ENCODE peak calls at places on chromosomes 16 and 17, in five cellular contexts. L is cardiac fibroblast, H is tibial nerve, K is epithelial cell of esophagus, Q is breast epithelium. F is an unnamed sample.

GRCh38 chr17:30382345-30382744 is 3.6 kb downstream of the CPD start:
- DNase-seq in L (no peak), H (no peak), K (no peak), Q (no peak), F (no peak)

GRCh38 chr16:12255919-12256665 is 279.6 kb downstream of the SNX29 start:
- DNase-seq in L (no peak), H (no peak), K (peak), Q (no peak), F (no peak)

GRCh38 chr16:81620796-81621195 is 158.3 kb upstream of the PLCG2 start:
- DNase-seq in L (no peak), H (no peak), K (peak), Q (no peak), F (no peak)

GRCh38 chr17:68204736-68205135 is 43.1 kb upstream of the AMZ2 start:
- DNase-seq in L (no peak), H (no peak), K (no peak), Q (no peak), F (no peak)

GRCh38 chr16:67954421-67955196 is 10.7 kb upstream of the LCAT start:
- DNase-seq in L (no peak), H (no peak), K (no peak), Q (no peak), F (no peak)

GRCh38 chr17:75922173-75922961 is 17.7 kb upstream of the MRPL38 start:
- DNase-seq in L (no peak), H (no peak), K (no peak), Q (no peak), F (no peak)

GRCh38 chr17:74822329-74823175 is 37.1 kb downstream of the GRIN2C start:
- DNase-seq in L (no peak), H (peak), K (no peak), Q (no peak), F (no peak)

GRCh38 chr17:2484876-2485275 is 26.8 kb downstream of the METTL16 start:
- DNase-seq in L (no peak), H (no peak), K (peak), Q (no peak), F (no peak)

GRCh38 chr16:31487720-31488629 is 5.1 kb downstream of the SLC5A2 start:
- DNase-seq in L (peak), H (no peak), K (peak), Q (no peak), F (no peak)

GRCh38 chr16:13453325-13453724 is 466.6 kb upstream of the ERCC4 start:
- DNase-seq in L (no peak), H (no peak), K (peak), Q (peak), F (no peak)

GRCh38 chr16:2516391-2517240 is 2.9 kb downstream of the ATP6V0C start:
- DNase-seq in L (no peak), H (no peak), K (no peak), Q (no peak), F (no peak)

GRCh38 chr17:69880591-69881112 is 194.4 kb upstream of the KCNJ16 start:
- DNase-seq in L (no peak), H (no peak), K (no peak), Q (no peak), F (no peak)

GRCh38 chr17:45905812-45906211 is 11.5 kb downstream of the MAPT start:
- DNase-seq in L (no peak), H (no peak), K (no peak), Q (no peak), F (no peak)

GRCh38 chr16:15765880-15766279 is 90.9 kb downstream of the MYH11 start:
- DNase-seq in L (peak), H (peak), K (peak), Q (no peak), F (no peak)

GRCh38 chr16:85529489-85530369 is 83.4 kb upstream of the GSE1 start:
- DNase-seq in L (no peak), H (no peak), K (no peak), Q (no peak), F (no peak)

GRCh38 chr17:64148017-64148631 is 18.2 kb upstream of the ERN1 start:
- DNase-seq in L (peak), H (no peak), K (no peak), Q (no peak), F (no peak)

GRCh38 chr17:17377568-17377967 is 74.4 kb downstream of the NT5M start:
- DNase-seq in L (no peak), H (no peak), K (no peak), Q (peak), F (no peak)

GRCh38 chr16:2170080-2170479 is 14.5 kb downstream of the TRAF7 start:
- DNase-seq in L (no peak), H (no peak), K (no peak), Q (peak), F (no peak)

GRCh38 chr17:37717627-37718382 is 27.1 kb downstream of the HNF1B start:
- DNase-seq in L (no peak), H (no peak), K (no peak), Q (no peak), F (no peak)

GRCh38 chr16:65547799-65548446 is 426.1 kb upstream of the CDH11 start:
- DNase-seq in L (peak), H (no peak), K (peak), Q (no peak), F (no peak)

GRCh38 chr16:57252148-57252721 is 7.2 kb downstream of the ARL2BP start:
- DNase-seq in L (no peak), H (no peak), K (no peak), Q (no peak), F (no peak)

GRCh38 chr17:77405867-77406513 is 265.2 kb downstream of the SEC14L1 start:
- DNase-seq in L (no peak), H (no peak), K (no peak), Q (no peak), F (no peak)

GRCh38 chr17:42553866-42554249 is 1.1 kb downstream of the HSD17B1 start:
- DNase-seq in L (no peak), H (no peak), K (peak), Q (no peak), F (no peak)

GRCh38 chr17:1787301-1787902 is 25.5 kb downstream of the SERPINF1 start:
- DNase-seq in L (peak), H (no peak), K (peak), Q (no peak), F (no peak)

GRCh38 chr17:43341705-43342600 is 56.8 kb upstream of the ARL4D start:
- DNase-seq in L (peak), H (no peak), K (no peak), Q (no peak), F (no peak)

GRCh38 chr17:64736804-64737492 is 74.8 kb upstream of the SMURF2 start:
- DNase-seq in L (peak), H (no peak), K (peak), Q (no peak), F (no peak)

GRCh38 chr16:84513111-84514065 is 8.9 kb upstream of the MEAK7 start:
- DNase-seq in L (no peak), H (no peak), K (no peak), Q (no peak), F (no peak)

GRCh38 chr17:40345161-40346034 is 19.1 kb downstream of the GJD3 start:
- DNase-seq in L (peak), H (no peak), K (peak), Q (peak), F (no peak)

GRCh38 chr17:81999587-81999974 is 22.2 kb downstream of the ASPSCR1 start:
- DNase-seq in L (no peak), H (no peak), K (no peak), Q (no peak), F (no peak)

GRCh38 chr16:15729152-15729551 is 79.1 kb downstream of the NDE1 start:
- DNase-seq in L (no peak), H (no peak), K (no peak), Q (no peak), F (no peak)

GRCh38 chr17:82697808-82698064 is 762 bp downstream of the RAB40B start:
- DNase-seq in L (no peak), H (no peak), K (no peak), Q (no peak), F (no peak)

GRCh38 chr17:39270923-39271322 is 45.2 kb upstream of the STAC2 start:
- DNase-seq in L (peak), H (no peak), K (peak), Q (no peak), F (no peak)

GRCh38 chr16:81319221-81319912 is 4.6 kb downstream of the GAN start:
- DNase-seq in L (peak), H (no peak), K (peak), Q (peak), F (no peak)

GRCh38 chr17:36182176-36183000 is 6.0 kb upstream of the TBC1D3B start:
- DNase-seq in L (peak), H (no peak), K (peak), Q (no peak), F (no peak)

GRCh38 chr17:56596741-56597494 is 3.4 kb downstream of the NOG start:
- DNase-seq in L (no peak), H (no peak), K (no peak), Q (no peak), F (no peak)

GRCh38 chr16:23700509-23700908 is 12.5 kb downstream of the ERN2 start:
- DNase-seq in L (no peak), H (no peak), K (peak), Q (no peak), F (no peak)

GRCh38 chr16:86866986-86867722 is 288.8 kb downstream of the FOXL1 start:
- DNase-seq in L (no peak), H (no peak), K (no peak), Q (no peak), F (no peak)

GRCh38 chr16:86868070-86868469 is 289.7 kb downstream of the FOXL1 start:
- DNase-seq in L (no peak), H (no peak), K (no peak), Q (no peak), F (no peak)

GRCh38 chr16:86865866-86866675 is 287.7 kb downstream of the FOXL1 start:
- DNase-seq in L (peak), H (no peak), K (no peak), Q (peak), F (no peak)

GRCh38 chr16:86869288-86870022 is 291.1 kb downstream of the FOXL1 start:
- DNase-seq in L (no peak), H (no peak), K (no peak), Q (no peak), F (no peak)

GRCh38 chr16:86868746-86869145 is 290.4 kb downstream of the FOXL1 start:
- DNase-seq in L (no peak), H (no peak), K (no peak), Q (no peak), F (no peak)
- TF ChIP-seq CTCF in L (no peak), H (no peak), K (no peak), Q (no peak), F (no peak)

DNA sequence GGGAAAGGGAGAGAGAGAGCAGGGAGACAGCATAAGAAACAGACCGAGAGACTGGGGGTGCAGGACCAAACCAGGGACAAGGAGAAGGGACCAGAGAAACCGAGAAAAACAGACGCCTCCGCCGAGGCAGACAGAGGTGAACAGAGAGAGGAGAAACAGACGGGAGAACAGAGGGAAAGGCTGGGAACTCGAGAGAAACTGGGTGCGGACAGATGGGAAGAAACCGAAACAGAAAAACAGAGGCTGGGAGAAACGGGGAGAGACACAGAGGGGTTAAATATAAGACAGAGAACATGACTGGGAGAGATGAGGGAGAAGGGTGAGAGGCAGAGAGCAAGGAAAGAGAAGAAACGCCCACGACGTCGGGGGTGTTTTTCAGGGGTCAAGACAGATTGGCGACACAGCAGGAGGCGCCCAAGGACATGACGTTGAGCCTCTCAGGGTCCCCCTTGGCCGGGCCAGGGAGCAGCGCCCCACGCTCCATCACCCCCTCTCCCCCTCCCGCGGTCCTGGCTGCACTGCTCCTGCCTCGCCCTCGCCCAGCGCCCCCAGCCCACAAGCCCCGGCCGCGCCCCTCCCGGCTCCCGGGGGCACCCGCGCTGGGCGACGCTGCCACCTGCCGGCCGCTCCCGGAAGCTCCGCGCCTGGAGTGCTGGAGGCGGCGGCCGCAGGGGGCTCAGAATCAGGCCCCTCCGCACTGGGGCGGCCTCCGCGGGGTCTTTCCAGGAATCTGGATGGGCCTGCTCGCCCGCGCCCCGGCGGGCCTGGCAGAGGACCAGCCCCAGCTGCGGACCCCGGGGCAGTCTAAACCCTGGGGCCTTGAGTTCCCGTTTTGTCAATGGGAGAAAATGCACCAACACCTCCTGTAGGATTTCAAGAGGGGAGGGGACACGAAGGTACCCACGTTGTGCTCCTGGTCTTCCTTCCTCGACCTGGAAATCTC is 1.3 kb upstream of the TMEM92 start:
- DNase-seq in L (peak), H (peak), K (no peak), Q (no peak), F (no peak)
- TF ChIP-seq CTCF in L (no peak), H (peak), K (peak), Q (peak), F (no peak)

GRCh38 chr17:4409659-4410058 is 24.1 kb upstream of the SPNS3 start:
- DNase-seq in L (no peak), H (no peak), K (peak), Q (no peak), F (no peak)
- TF ChIP-seq CTCF in L (no peak), H (no peak), K (no peak), Q (no peak), F (no peak)

DNA sequence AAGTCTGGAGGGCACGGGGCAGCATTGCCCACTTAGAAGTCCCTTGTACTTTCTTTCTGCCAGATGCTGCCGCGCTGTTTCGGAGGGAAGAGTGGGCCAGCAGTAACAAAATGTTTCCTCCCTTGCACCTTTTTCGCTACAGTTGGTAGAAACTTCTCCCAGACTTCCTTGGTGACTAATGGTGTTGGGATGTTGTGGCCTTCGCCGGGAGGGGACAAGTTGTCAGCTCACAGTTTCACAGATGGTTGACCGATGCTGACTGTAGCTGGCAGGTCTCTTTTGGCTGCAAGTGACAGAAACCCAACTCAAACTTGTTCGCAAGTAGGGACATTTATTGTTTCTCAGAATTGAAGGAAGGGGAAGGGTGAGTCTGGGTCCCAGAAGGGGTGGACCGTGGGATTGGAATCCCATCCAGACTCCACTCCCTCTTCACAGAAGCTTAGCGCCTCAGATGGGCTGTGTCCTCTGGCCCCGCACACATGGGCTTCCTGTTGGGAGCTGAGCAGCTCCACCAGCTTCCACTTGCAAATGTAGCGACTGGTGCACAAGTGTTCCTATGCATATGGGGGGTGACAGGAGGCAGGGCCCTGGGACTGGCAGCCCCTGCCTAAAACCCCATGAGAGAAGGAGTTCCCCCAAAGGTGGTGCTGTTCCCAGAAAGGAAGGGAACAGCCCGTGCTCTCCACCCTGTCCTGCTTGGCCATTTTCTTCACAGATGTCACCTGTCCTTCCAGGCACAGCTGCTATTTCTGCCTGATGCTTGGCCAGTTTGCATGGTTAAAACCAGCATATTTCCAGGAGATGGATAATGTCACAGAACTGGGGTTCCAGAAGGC is 30.9 kb upstream of the RPRML start:
- DNase-seq in L (no peak), H (no peak), K (no peak), Q (no peak), F (no peak)
- TF ChIP-seq CTCF in L (no peak), H (no peak), K (no peak), Q (no peak), F (no peak)

DNA sequence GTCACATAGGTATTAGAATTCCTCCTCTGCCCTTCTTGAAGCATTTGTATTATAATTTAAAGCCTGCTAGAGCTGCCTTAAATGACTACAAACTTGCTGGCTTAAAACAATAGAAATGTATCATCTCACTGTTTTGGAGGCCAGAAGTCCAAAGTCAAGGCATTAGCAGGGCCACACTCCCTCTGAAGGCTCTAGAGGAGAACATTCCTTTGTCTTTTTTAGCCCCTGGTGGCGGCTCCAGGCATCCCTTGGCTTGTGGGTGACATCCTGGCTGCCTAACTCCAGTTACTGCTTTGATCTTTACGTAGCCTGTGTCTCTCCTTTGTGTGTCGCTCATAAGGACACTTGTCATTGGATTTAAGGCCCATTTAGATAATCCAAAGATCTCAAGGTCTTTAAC is 186.6 kb upstream of the SALL1 start:
- DNase-seq in L (no peak), H (no peak), K (no peak), Q (no peak), F (no peak)
- TF ChIP-seq CTCF in L (no peak), H (no peak), K (no peak), Q (no peak), F (no peak)

DNA sequence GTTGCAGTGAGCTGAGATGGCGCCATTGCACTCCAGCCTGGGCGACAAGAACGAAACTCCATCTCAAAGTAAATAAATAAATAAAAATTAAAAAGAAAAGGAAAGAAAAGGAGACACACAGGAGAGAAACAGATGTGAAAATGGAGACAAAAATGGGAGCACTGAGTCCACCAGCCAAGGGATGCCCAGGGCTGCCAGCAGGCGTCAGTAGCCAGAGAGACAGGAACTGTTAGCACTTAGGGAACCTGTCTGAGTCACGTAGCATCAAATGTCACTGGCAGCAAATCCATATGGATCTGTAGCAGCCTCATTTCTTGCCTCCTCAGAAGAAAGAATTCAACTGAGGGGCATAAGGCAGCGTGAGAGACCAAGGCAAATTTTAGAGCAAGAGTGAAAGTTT is 79.7 kb downstream of the CYLD start:
- DNase-seq in L (no peak), H (no peak), K (peak), Q (no peak), F (no peak)
- TF ChIP-seq CTCF in L (no peak), H (no peak), K (peak), Q (no peak), F (no peak)

GRCh38 chr17:44397479-44398440 is 8.3 kb upstream of the ITGA2B start:
- DNase-seq in L (no peak), H (no peak), K (no peak), Q (peak), F (no peak)

GRCh38 chr17:44396946-44397345 is 7.5 kb upstream of the ITGA2B start:
- DNase-seq in L (no peak), H (no peak), K (no peak), Q (peak), F (no peak)

GRCh38 chr17:44398692-44399691 is 9.5 kb upstream of the ITGA2B start:
- DNase-seq in L (no peak), H (no peak), K (no peak), Q (peak), F (no peak)

GRCh38 chr17:44402564-44403172 is 13.2 kb upstream of the ITGA2B start:
- DNase-seq in L (no peak), H (no peak), K (no peak), Q (no peak), F (no peak)

DNA sequence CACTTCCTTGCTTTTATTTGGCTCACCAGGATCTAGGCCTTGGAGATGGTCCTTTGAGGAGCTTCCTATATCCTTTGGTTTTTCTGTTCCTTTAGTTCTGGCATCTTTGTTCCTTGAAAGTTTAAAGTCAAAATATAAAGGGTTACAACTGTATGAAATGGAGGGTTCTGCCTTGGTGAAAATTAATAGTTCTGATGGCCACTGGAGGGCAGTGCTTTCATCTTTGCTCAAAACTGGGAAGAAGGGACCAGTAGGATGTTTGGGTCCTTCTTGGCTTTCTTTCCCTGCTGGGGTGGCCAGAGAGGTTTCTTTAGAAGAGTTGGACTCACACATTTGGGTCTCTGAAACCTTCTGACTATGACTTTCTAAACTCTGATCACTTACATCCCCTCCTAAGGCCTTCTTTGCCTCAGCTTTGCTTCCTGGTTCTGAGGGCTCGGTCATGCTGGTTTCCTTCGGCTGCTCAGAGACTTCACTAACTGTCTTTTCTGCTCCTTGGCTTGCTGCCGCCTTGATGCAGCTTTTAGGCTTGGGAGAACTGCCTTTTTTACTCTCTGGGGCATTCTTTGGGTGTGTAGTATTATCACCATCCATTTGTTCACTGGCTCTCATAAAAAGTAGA is 10.9 kb upstream of the ITGA2B start:
- DNase-seq in L (peak), H (no peak), K (peak), Q (no peak), F (no peak)
- TF ChIP-seq CTCF in L (peak), H (peak), K (peak), Q (no peak), F (no peak)

GRCh38 chr17:9324864-9325263 is 250.8 kb downstream of the STX8 start:
- DNase-seq in L (peak), H (no peak), K (peak), Q (no peak), F (no peak)
- TF ChIP-seq CTCF in L (no peak), H (no peak), K (peak), Q (no peak), F (no peak)

F was measured in omental fat pad.